ENCODE peak calls at places on chromosomes 7 and 10, in four cellular contexts. U is K562, S is HepG2, C is HEK293T. M is an unnamed sample.

GRCh38 chr10:80589726-80590373 is 52.1 kb downstream of the SH2D4B start:
- DNase-seq in U (no peak), S (no peak), C (no peak), M (peak)

GRCh38 chr10:114380060-114380459 is 24.2 kb downstream of the AFAP1L2 start:
- DNase-seq in U (no peak), S (no peak), C (no peak), M (no peak)

GRCh38 chr7:138449580-138449979 is 10.5 kb upstream of the TRIM24 start:
- DNase-seq in U (peak), S (no peak), C (peak), M (no peak)

GRCh38 chr7:154304740-154305679 is 252.8 kb downstream of the DPP6 start:
- DNase-seq in U (no peak), S (no peak), C (no peak), M (no peak)

GRCh38 chr7:20438248-20438647 is 107.5 kb downstream of the ITGB8 start:
- DNase-seq in U (no peak), S (no peak), C (no peak), M (no peak)

GRCh38 chr10:113333313-113333712 is 219.5 kb upstream of the HABP2 start:
- DNase-seq in U (no peak), S (no peak), C (no peak), M (no peak)

GRCh38 chr7:55546826-55547225 is 25.5 kb downstream of the VOPP1 start:
- DNase-seq in U (no peak), S (peak), C (no peak), M (no peak)

GRCh38 chr7:88664630-88665233 is 94.8 kb upstream of the ZNF804B start:
- DNase-seq in U (no peak), S (no peak), C (no peak), M (no peak)

GRCh38 chr7:1027285-1028043 is 16.9 kb upstream of the GPR146 start:
- DNase-seq in U (peak), S (no peak), C (peak), M (no peak)

GRCh38 chr10:34731885-34732701 is 83.0 kb downstream of the PARD3 start:
- DNase-seq in U (no peak), S (no peak), C (no peak), M (no peak)

GRCh38 chr7:155741061-155741460 is 71.2 kb downstream of the SHH start:
- DNase-seq in U (no peak), S (no peak), C (no peak), M (no peak)

GRCh38 chr10:131403936-131404335 is 92.4 kb upstream of the TCERG1L start:
- DNase-seq in U (no peak), S (no peak), C (no peak), M (no peak)

GRCh38 chr10:132110091-132110490 is 44.3 kb downstream of the JAKMIP3 start:
- DNase-seq in U (no peak), S (no peak), C (no peak), M (no peak)

GRCh38 chr7:82778021-82778420 is 334.4 kb upstream of the CACNA2D1 start:
- DNase-seq in U (no peak), S (no peak), C (no peak), M (no peak)

GRCh38 chr10:28838908-28839307 is 161.6 kb downstream of the BAMBI start:
- DNase-seq in U (no peak), S (peak), C (no peak), M (no peak)

GRCh38 chr10:28840954-28841353 is 163.6 kb downstream of the BAMBI start:
- DNase-seq in U (no peak), S (no peak), C (no peak), M (no peak)

GRCh38 chr10:28841625-28842024 is 164.3 kb downstream of the BAMBI start:
- DNase-seq in U (no peak), S (no peak), C (no peak), M (no peak)

GRCh38 chr10:28839600-28840007 is 162.3 kb downstream of the BAMBI start:
- DNase-seq in U (peak), S (peak), C (no peak), M (no peak)

DNA sequence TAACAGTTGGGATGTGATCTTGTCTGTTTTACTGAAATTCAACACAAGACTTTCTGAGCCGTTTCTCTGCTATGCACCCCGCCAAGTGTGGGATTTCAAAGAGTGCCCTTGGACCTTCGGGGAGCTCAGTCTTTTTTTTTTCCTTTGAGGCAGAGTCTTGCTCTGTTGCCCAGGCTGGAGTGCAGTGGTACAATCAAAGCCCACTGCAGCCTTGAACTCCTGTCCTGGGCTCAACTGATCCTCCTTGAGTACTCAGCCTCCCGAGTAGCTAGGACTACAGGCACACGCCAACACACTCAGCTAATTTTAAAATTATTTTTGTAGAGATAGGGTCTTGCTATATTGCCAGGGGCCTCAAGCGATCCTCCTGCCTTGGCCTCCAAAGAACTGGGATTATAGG is 162.9 kb downstream of the BAMBI start:
- DNase-seq in U (no peak), S (no peak), C (no peak), M (no peak)
- TF ChIP-seq FOXK2 in U (no peak), S (no peak), C (no peak), M (no peak)

GRCh38 chr10:42989481-42989921 is 87.4 kb upstream of the RET start:
- DNase-seq in U (no peak), S (no peak), C (no peak), M (no peak)
- TF ChIP-seq FOXK2 in U (no peak), S (no peak), C (no peak), M (no peak)

GRCh38 chr10:98047009-98047741 is 16.8 kb upstream of the CRTAC1 start:
- DNase-seq in U (no peak), S (no peak), C (no peak), M (no peak)

GRCh38 chr10:98041352-98042043 is 11.1 kb upstream of the CRTAC1 start:
- DNase-seq in U (peak), S (peak), C (peak), M (no peak)

DNA sequence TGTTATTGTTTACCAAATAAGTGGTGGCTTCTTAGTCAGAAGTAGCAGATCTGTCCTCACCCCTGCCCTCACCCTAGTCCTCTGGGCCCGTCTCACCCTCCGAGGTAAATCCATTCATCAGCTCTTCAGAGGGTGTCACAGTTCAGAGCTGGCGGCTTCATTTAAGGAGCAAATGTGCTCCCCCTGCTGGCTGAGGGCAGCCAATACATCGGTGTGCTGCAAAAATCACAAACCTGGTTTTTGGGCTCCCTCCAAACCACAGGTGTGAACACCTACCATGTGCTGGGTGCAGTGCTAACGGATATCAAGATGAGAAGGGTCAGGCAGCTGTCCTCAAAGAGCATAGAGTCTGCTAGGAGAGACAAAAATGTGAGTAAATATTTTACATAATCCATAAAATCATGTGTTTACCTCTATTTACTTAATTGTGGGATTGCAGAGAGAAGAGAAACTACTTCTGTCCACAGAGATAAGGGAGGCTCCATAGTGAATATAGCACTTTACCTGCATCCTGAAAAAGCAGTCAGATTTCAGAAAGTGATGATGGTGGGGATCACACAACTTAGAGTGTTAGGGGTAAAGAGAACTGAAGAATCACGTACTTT is 15.5 kb upstream of the CRTAC1 start:
- DNase-seq in U (peak), S (peak), C (peak), M (no peak)
- TF ChIP-seq FOXK2 in U (no peak), S (no peak), C (no peak), M (no peak)

DNA sequence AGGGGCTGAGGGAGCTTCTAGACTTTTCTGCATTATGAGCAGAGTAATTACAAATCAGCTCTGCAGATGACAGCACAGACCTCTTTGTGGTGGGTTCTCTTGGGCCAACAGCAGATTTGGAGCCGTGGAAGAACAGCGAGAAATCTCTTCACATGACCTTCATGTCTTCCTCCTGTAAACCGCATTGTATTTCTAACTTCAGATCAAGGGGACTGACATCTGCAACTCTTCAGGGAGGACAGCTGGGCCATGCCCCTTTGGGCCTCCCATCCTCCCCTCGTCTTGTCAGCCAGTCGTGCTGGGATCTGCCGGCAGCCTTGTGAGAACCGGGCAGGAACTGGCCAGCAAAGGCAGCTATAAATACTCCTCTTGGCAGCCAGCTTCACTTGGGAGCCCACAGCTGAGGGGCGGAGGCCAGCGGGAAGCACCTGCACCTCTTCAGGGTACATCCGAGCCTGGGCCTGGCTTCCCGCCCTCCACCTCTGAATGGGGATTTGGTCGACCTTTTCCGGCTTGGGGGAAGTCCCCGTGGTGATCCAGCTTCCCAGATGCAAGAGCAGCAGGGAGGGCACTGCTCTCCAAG is 54.8 kb downstream of the STEAP1B start:
- DNase-seq in U (no peak), S (no peak), C (no peak), M (no peak)
- TF ChIP-seq FOXK2 in U (no peak), S (no peak), C (no peak), M (no peak)

GRCh38 chr7:117971581-117972244 is 98.5 kb upstream of the CTTNBP2 start:
- DNase-seq in U (no peak), S (no peak), C (no peak), M (no peak)
- TF ChIP-seq FOXK2 in U (no peak), S (no peak), C (no peak), M (no peak)

GRCh38 chr7:132362059-132362458 is 214.2 kb downstream of the PLXNA4 start:
- DNase-seq in U (no peak), S (no peak), C (no peak), M (no peak)
- TF ChIP-seq FOXK2 in U (no peak), S (no peak), C (no peak), M (no peak)

GRCh38 chr10:103231047-103231551 is 14.6 kb upstream of the RPEL1 start:
- DNase-seq in U (no peak), S (peak), C (no peak), M (no peak)
- TF ChIP-seq FOXK2 in U (no peak), S (no peak), C (no peak), M (no peak)

GRCh38 chr10:100620087-100620835 is 84.5 kb downstream of the HIF1AN start:
- DNase-seq in U (no peak), S (no peak), C (no peak), M (no peak)

GRCh38 chr10:100623541-100623940 is 87.8 kb downstream of the HIF1AN start:
- DNase-seq in U (no peak), S (no peak), C (no peak), M (no peak)

GRCh38 chr10:100624298-100624697 is 88.6 kb downstream of the HIF1AN start:
- DNase-seq in U (no peak), S (no peak), C (no peak), M (no peak)

GRCh38 chr10:100618856-100619255 is 83.1 kb downstream of the HIF1AN start:
- DNase-seq in U (no peak), S (no peak), C (no peak), M (no peak)

DNA sequence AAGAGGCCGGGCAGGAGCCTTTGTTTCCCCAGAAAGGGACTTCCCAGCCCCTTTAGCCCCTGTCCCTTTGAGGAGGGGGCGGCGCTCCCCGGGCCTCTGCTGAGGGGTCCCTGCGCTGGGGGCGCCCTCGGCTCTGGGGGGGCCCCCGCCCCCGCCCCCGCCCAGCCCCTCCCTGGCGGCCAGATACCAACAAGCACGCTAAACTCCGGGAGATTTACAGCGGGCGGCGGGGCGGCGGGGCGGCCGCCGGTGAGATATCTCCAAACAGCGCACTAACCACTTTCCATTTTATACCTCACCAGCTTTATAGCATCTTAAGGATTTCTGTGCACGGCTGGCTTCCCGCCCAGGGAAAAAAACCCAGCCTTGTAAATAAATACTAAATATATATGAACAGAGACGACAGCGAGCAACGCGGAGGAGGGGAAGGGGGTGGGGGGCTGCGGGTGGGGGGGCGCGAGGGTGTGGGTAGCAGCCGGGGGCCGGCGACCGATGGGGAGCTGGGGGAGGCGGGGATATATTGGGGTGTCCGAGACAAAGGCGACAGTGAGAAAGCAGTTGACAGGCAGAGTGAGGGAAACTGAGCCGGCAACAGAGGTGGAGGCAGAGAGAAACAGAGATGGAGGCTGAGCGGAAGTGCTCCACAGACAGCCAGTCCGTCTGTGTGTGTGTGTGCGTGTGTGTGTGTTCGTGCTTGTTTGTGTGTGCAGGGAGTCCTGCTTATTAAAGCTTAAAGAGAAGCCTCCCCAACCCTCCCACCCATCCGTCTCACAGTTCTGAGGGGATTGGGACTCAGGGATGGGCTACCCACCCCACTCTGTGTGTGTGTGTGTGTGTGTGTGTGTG is 85.8 kb downstream of the HIF1AN start:
- DNase-seq in U (no peak), S (no peak), C (no peak), M (no peak)
- TF ChIP-seq FOXK2 in U (no peak), S (no peak), C (no peak), M (no peak)

GRCh38 chr10:3136763-3137611 is 35.6 kb downstream of the PITRM1 start:
- DNase-seq in U (no peak), S (no peak), C (no peak), M (no peak)
- TF ChIP-seq FOXK2 in U (no peak), S (no peak), C (no peak), M (no peak)